ENCODE peak calls at places on chromosomes 6 and 20, in ten cellular contexts. M is brain microvascular endothelial cell; W is pancreas; K is right lobe of liver; C is cardiac muscle cell; O is fibroblast of lung; N is GM06990; V is CD8-positive, alpha-beta T cell; H is ascending aorta; Z is mammary epithelial cell. F is an unnamed sample.

GRCh38 chr6:105308840-105309239 is 94.0 kb downstream of the PREP start:
- DNase-seq in C (no peak), N (no peak), W (no peak), M (no peak), H (no peak), V (no peak), K (no peak), O (no peak), Z (no peak), F (no peak)

GRCh38 chr6:109693128-109693527 is 2.0 kb downstream of the FIG4 start:
- DNase-seq in C (no peak), V (no peak), M (no peak), H (no peak), K (no peak), O (no peak), Z (no peak), N (no peak), W (no peak), F (no peak)

GRCh38 chr6:5045417-5045816 is 39.7 kb upstream of the PPP1R3G start:
- DNase-seq in H (no peak), V (no peak), C (no peak), O (peak; percentile 57), Z (no peak), N (no peak), K (no peak), M (no peak), W (no peak), F (no peak)

GRCh38 chr6:158464483-158464882 is 95.4 kb upstream of the TMEM181 start:
- DNase-seq in Z (no peak), V (no peak), O (no peak), K (no peak), C (no peak), W (no peak), M (no peak), H (no peak), N (no peak), F (no peak)

GRCh38 chr6:80209434-80209833 is 103.0 kb downstream of the BCKDHB start:
- DNase-seq in H (no peak), V (no peak), Z (no peak), O (no peak), M (no peak), C (no peak), N (no peak), W (no peak), K (no peak), F (no peak)

GRCh38 chr20:673606-674005 is 2.0 kb downstream of the SCRT2 start:
- DNase-seq in N (no peak), K (peak; percentile 37), C (no peak), Z (no peak), M (no peak), V (no peak), W (no peak), O (no peak), H (no peak), F (no peak)

GRCh38 chr6:149314325-149314724 is 3.2 kb upstream of the TAB2 start:
- DNase-seq in N (no peak), O (no peak), W (no peak), V (no peak), Z (no peak), H (no peak), K (no peak), M (no peak), C (no peak), F (no peak)

GRCh38 chr6:114520976-114521375 is 178.2 kb upstream of the HS3ST5 start:
- DNase-seq in O (no peak), M (no peak), H (no peak), N (no peak), K (no peak), C (no peak), Z (no peak), W (no peak), V (no peak), F (no peak)

GRCh38 chr6:32609731-32610640 is 20.3 kb upstream of the HLA-DRB1 start:
- DNase-seq in Z (peak; percentile 96), O (peak; percentile 81), K (no peak), C (peak; percentile 84), N (peak; percentile 84), W (no peak), M (peak; percentile 16), H (no peak), V (no peak), F (peak; percentile 85)

GRCh38 chr6:83126807-83127206 is 59.3 kb downstream of the DOP1A start:
- DNase-seq in H (no peak), K (no peak), Z (no peak), N (no peak), V (no peak), C (no peak), W (no peak), M (no peak), O (no peak), F (no peak)

GRCh38 chr6:37585523-37585905 is 85.8 kb upstream of the CCDC167 start:
- DNase-seq in M (no peak), N (no peak), H (no peak), K (no peak), Z (no peak), C (no peak), W (no peak), V (no peak), O (no peak), F (no peak)

GRCh38 chr6:19037607-19038006 is 650.5 kb downstream of the RNF144B start:
- DNase-seq in M (no peak), N (no peak), C (no peak), V (no peak), Z (no peak), K (no peak), W (no peak), H (no peak), O (no peak), F (no peak)

GRCh38 chr20:24784607-24785006 is 164.5 kb upstream of the CST7 start:
- DNase-seq in M (no peak), N (no peak), Z (no peak), C (no peak), K (no peak), H (no peak), V (no peak), W (no peak), O (no peak), F (no peak)
- H3K4me3 ChIP-seq in M (no peak overlapping the region), N (no peak overlapping the region), Z (no peak overlapping the region), C (no peak overlapping the region), K (no peak overlapping the region), H (no peak overlapping the region), V (no peak overlapping the region), W (no peak overlapping the region), O (no peak overlapping the region), F (no peak overlapping the region)

DNA sequence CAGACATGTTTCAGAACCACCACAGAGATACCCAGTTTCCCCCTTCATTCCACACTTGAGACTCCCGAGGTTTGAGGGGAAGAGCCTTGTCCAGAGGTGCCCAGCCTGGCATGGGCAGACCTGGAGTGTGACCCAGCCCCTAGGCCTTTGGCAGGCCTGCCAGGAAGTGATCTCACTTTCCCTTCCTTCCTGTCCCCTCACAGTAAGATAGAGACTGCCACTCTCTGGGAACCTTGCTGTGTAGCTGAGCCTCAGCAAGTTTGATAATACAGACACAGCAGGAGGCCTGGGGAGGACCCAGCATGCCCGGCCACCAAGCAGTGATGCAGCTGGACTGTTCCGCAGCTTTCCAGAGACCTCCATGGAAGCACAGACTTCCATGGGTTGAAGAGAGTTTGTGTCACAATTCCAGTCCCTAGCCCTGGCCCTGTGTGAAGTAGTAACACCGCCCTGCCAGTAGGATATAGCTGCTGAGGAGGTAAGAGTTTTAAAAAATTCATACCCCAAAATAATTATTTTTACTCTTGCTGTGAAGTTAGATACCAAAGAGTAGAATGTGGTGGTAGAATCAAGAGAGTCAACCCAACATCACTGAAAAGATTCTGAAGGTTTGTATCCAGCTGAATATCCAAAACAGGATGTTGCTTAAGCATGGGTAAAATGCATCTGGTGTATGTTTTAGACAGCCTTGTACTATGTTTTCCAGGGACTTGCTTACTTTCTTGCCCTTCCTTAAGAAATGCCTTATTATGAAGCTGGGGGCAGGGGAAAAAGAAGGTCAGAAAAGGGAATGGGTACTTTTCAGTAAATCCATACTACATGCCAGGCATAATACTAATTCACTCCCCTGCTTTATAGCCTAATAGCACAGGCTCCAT is 16.3 kb downstream of the PKIG start:
- DNase-seq in W (no peak), K (no peak), C (no peak), V (no peak), M (no peak), Z (no peak), N (no peak), H (no peak), O (peak; percentile 28), F (no peak)
- TF ChIP-seq CTCF in W (no peak), K (no peak), C (peak; percentile 19), V (peak; percentile 13), M (peak; percentile 43), Z (no peak), N (no peak), H (no peak), O (peak; percentile 12), F (no peak)

DNA sequence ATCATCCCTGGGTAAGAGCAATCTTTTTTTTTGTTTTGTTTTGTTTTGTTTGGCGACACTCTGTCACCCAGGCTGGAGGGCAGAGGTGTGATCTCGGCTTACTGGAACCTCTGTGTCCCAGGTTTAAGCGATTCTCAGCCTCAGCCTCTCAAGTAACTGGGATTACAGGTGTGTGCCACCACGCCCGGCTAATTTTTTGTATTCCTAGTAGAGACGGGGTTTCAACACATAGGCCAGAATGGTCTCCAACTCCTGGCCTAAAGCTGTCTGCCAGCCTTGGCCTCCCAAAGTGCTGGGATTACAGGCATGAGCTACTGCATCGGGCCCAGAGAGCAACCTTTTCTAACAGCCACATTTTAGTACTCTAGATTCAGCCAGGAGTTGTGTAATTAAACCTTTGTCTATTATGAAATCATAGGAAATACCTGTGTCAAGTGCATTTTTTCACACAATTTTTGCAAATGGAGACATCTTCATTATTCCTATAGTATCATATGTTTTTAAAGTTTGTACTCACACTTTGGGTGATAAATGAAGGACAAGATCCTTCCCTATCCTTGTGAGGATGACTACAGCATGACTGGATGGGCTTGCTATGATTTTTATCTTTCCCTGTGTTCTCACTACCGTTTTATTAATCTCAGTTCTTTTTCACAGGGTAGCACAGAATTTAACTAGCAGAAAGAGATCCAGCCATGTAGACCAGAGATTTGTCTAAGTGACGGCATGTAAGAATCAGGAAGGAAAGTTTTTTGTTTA is 82.6 kb downstream of the OR2B2 start:
- DNase-seq in W (no peak), V (no peak), K (peak; percentile 60), Z (peak; percentile 26), O (no peak), H (no peak), M (no peak), N (no peak), C (no peak), F (no peak)
- H3K4me3 ChIP-seq in W (no peak overlapping the region), V (peak overlapping the region; percentile 58), K (peak overlapping the region; percentile 58), Z (no peak overlapping the region), O (peak overlapping the region; percentile 72), H (no peak overlapping the region), M (peak overlapping the region; percentile 71), N (peak overlapping the region; percentile 73), C (peak overlapping the region; percentile 70), F (no peak overlapping the region)

DNA sequence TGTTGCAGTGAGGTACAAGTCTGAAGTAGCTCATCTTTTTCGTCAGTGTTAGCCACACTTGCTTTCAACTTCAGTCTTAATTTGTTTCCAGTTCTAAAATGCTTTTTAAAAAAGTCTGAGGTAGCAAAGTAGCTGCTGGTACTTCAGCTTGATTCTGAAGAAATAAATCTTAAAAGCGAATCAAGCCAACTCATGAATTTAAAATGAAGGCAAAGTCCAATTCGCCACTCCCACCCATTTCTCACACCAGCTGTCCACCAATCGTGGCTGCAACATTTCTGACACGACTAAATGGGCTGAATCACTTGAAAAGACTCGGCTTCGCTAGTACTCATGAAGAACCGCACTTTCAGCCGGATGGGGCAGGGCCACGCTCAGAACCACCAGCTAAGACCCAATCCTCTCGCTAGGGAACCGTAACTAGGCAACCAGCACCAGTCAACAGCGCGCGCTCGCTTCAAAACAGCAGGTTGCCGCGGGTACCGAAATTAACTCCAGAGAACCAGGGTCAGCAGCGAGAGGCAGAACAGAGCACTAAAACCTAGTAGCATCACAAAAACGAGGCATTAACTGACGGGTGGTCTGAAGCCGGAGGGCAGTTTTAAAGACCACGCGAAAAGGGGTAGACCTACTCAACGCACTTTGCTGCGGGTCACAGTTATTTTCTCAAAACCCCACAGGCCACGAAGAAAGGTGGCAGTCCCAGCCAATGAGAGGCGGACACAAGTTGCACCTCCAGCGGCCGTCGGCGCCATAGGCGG is 900 bp downstream of the BCLAF1 start:
- DNase-seq in O (peak; percentile 91), V (peak; percentile 87), N (no peak), M (peak; percentile 97), K (peak; percentile 84), H (peak; percentile 84), Z (peak; percentile 96), W (peak; percentile 79), C (peak; percentile 80), F (peak; percentile 87)
- TF ChIP-seq CTCF in O (peak; percentile 29), V (no peak), N (peak; percentile 15), M (peak; percentile 38), K (no peak), H (peak; percentile 48), Z (no peak), W (no peak), C (no peak), F (no peak)